ENCODE peak calls at places on chromosomes 16 and 17, in four cellular contexts. One of them, this sample, is unnamed.

GRCh38 chr16:49419016-49419415 is 45.4 kb downstream of the C16orf78 start:
- DNase-seq in upper lobe of left lung: peak; percentile 46
- DNase-seq in GM12892: no peak
- DNase-seq in endothelial cell of umbilical vein: no peak
- DNase-seq in this sample: no peak

GRCh38 chr17:2950846-2951245 is 112.6 kb downstream of the OR1D5 start:
- DNase-seq in endothelial cell of umbilical vein: no peak
- DNase-seq in upper lobe of left lung: no peak
- DNase-seq in GM12892: no peak
- DNase-seq in this sample: no peak

GRCh38 chr17:55172612-55173011 is 92.1 kb upstream of the HLF start:
- DNase-seq in endothelial cell of umbilical vein: no peak
- DNase-seq in upper lobe of left lung: no peak
- DNase-seq in GM12892: no peak
- DNase-seq in this sample: no peak

GRCh38 chr17:68184816-68185436 is 62.9 kb upstream of the AMZ2 start:
- DNase-seq in endothelial cell of umbilical vein: no peak
- DNase-seq in GM12892: no peak
- DNase-seq in upper lobe of left lung: no peak
- DNase-seq in this sample: peak; percentile 33

GRCh38 chr16:82229800-82230619 is 60.0 kb upstream of the MPHOSPH6 start:
- DNase-seq in upper lobe of left lung: no peak
- DNase-seq in GM12892: peak; percentile 13
- DNase-seq in endothelial cell of umbilical vein: peak; percentile 76
- DNase-seq in this sample: no peak

GRCh38 chr16:19715566-19715965 is 2.5 kb downstream of the KNOP1 start:
- DNase-seq in upper lobe of left lung: no peak
- DNase-seq in endothelial cell of umbilical vein: no peak
- DNase-seq in GM12892: no peak
- DNase-seq in this sample: no peak

GRCh38 chr17:67360880-67361279 is 5.5 kb downstream of the PSMD12 start:
- DNase-seq in endothelial cell of umbilical vein: no peak
- DNase-seq in GM12892: no peak
- DNase-seq in upper lobe of left lung: no peak
- DNase-seq in this sample: no peak

GRCh38 chr16:75058815-75059214 is 57.8 kb downstream of the LDHD start:
- DNase-seq in GM12892: no peak
- DNase-seq in upper lobe of left lung: no peak
- DNase-seq in endothelial cell of umbilical vein: no peak
- DNase-seq in this sample: no peak

GRCh38 chr16:13937411-13937810 is 17.5 kb downstream of the ERCC4 start:
- DNase-seq in upper lobe of left lung: no peak
- DNase-seq in endothelial cell of umbilical vein: no peak
- DNase-seq in GM12892: no peak
- DNase-seq in this sample: no peak

GRCh38 chr16:13936596-13937081 is 16.7 kb downstream of the ERCC4 start:
- DNase-seq in GM12892: no peak
- DNase-seq in upper lobe of left lung: no peak
- DNase-seq in endothelial cell of umbilical vein: no peak
- DNase-seq in this sample: no peak

GRCh38 chr16:13938480-13938879 is 18.5 kb downstream of the ERCC4 start:
- DNase-seq in GM12892: no peak
- DNase-seq in endothelial cell of umbilical vein: no peak
- DNase-seq in upper lobe of left lung: no peak
- DNase-seq in this sample: no peak

GRCh38 chr16:13939821-13940220 is 19.9 kb downstream of the ERCC4 start:
- DNase-seq in upper lobe of left lung: no peak
- DNase-seq in endothelial cell of umbilical vein: no peak
- DNase-seq in GM12892: no peak
- DNase-seq in this sample: no peak

GRCh38 chr16:13940397-13940933 is 20.5 kb downstream of the ERCC4 start:
- DNase-seq in upper lobe of left lung: no peak
- DNase-seq in endothelial cell of umbilical vein: no peak
- DNase-seq in GM12892: no peak
- DNase-seq in this sample: no peak
- TF ChIP-seq POLR2A in upper lobe of left lung: no peak
- TF ChIP-seq POLR2A in endothelial cell of umbilical vein: no peak
- TF ChIP-seq POLR2A in GM12892: no peak
- TF ChIP-seq POLR2A in this sample: no peak

DNA sequence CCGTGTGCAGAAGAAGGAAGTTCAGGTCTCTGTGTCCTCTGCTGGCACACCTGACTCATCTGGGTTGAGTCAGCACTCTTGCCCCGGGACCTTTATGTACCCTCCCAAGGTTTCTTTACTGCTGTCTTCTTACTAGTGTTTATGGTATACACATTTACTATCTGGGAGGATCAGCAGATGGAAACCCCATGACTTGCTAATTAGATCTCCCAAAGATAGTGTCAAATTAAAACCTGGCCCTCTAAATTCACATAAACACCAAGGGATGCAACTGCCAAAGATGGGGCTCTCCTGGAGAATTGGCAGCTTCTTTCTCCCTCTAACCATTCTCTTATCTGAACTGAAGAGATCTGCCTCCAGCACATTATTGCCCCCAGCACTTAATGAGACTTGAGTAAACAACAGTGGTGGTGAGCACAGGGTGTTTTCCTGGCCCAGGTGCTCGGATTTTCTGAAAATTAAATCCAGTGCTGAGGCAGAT is 718.1 kb upstream of the SOX9 start:
- DNase-seq in upper lobe of left lung: no peak
- DNase-seq in GM12892: no peak
- DNase-seq in endothelial cell of umbilical vein: no peak
- DNase-seq in this sample: no peak
- TF ChIP-seq POLR2AphosphoS5 in upper lobe of left lung: no peak
- TF ChIP-seq POLR2AphosphoS5 in GM12892: no peak
- TF ChIP-seq POLR2AphosphoS5 in endothelial cell of umbilical vein: no peak
- TF ChIP-seq POLR2AphosphoS5 in this sample: no peak

GRCh38 chr17:42313389-42313772 is 25.1 kb downstream of the STAT5A start:
- DNase-seq in GM12892: no peak
- DNase-seq in upper lobe of left lung: no peak
- DNase-seq in endothelial cell of umbilical vein: no peak
- DNase-seq in this sample: no peak
- TF ChIP-seq POLR2A in GM12892: no peak
- TF ChIP-seq POLR2A in upper lobe of left lung: no peak
- TF ChIP-seq POLR2A in endothelial cell of umbilical vein: no peak
- TF ChIP-seq POLR2A in this sample: peak; percentile 17

DNA sequence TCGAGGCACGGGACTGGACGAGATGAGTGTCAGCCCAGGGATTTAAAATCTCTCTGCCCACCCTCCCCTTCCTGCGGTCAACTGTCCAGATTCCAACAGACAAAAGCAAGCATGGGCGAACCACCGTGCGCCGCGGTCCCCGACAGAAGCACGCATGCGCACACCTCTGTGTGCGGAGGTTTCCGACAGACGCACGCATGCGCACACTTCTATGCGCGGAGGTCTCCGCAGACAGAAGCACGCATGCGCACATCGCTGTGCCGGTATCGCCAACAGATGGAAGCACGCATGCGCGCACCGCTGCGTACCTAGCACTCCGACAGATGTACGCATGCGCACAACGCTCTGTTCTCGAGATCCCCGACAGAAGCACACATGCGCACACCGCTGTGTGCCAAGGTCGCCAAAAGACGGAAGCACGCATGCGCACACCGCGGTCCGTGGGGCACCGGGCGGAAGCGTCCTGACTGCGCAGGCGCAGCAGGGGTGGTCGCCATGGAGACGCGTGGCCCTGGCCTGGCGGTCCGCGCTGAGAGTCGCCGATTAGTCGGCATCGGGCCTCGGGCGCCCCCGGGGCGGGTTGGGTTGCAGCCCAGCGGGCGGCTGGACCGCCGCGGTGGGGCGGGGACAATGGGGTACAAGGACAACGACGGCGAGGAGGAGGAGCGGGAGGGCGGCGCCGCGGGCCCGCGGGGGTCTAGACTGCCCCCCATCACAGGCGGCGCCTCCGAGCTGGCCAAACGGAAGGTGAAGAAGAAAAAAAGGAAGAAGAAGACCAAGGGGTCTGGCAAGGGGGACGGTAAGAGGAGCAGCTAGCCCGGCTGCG is 57.5 kb upstream of the RPH3AL start:
- DNase-seq in upper lobe of left lung: peak; percentile 100
- DNase-seq in endothelial cell of umbilical vein: peak; percentile 100
- DNase-seq in GM12892: peak; percentile 83
- DNase-seq in this sample: peak; percentile 88
- TF ChIP-seq POLR2AphosphoS5 in upper lobe of left lung: peak; percentile 21
- TF ChIP-seq POLR2AphosphoS5 in endothelial cell of umbilical vein: peak; percentile 51
- TF ChIP-seq POLR2AphosphoS5 in GM12892: peak; percentile 82
- TF ChIP-seq POLR2AphosphoS5 in this sample: peak; percentile 30

GRCh38 chr16:85309656-85310587 is 197.7 kb upstream of the CIBAR2 start:
- DNase-seq in GM12892: no peak
- DNase-seq in endothelial cell of umbilical vein: no peak
- DNase-seq in upper lobe of left lung: peak; percentile 87
- DNase-seq in this sample: no peak
- TF ChIP-seq POLR2A in GM12892: no peak
- TF ChIP-seq POLR2A in endothelial cell of umbilical vein: no peak
- TF ChIP-seq POLR2A in upper lobe of left lung: no peak
- TF ChIP-seq POLR2A in this sample: no peak

GRCh38 chr16:87406495-87407088 is 14.5 kb downstream of the MAP1LC3B start:
- DNase-seq in upper lobe of left lung: no peak
- DNase-seq in GM12892: no peak
- DNase-seq in endothelial cell of umbilical vein: no peak
- DNase-seq in this sample: no peak

GRCh38 chr16:87409153-87409552 is 17.0 kb downstream of the MAP1LC3B start:
- DNase-seq in upper lobe of left lung: no peak
- DNase-seq in endothelial cell of umbilical vein: no peak
- DNase-seq in GM12892: no peak
- DNase-seq in this sample: no peak

GRCh38 chr16:87404764-87405625 is 12.9 kb downstream of the MAP1LC3B start:
- DNase-seq in upper lobe of left lung: no peak
- DNase-seq in GM12892: no peak
- DNase-seq in endothelial cell of umbilical vein: no peak
- DNase-seq in this sample: no peak

GRCh38 chr16:87409781-87410180 is 17.6 kb downstream of the MAP1LC3B start:
- DNase-seq in upper lobe of left lung: no peak
- DNase-seq in endothelial cell of umbilical vein: no peak
- DNase-seq in GM12892: no peak
- DNase-seq in this sample: no peak

GRCh38 chr16:87407511-87408112 is 15.5 kb downstream of the MAP1LC3B start:
- DNase-seq in GM12892: no peak
- DNase-seq in endothelial cell of umbilical vein: peak; percentile 95
- DNase-seq in upper lobe of left lung: no peak
- DNase-seq in this sample: no peak
- TF ChIP-seq POLR2AphosphoS5 in GM12892: no peak
- TF ChIP-seq POLR2AphosphoS5 in endothelial cell of umbilical vein: peak; percentile 97
- TF ChIP-seq POLR2AphosphoS5 in upper lobe of left lung: peak; percentile 69
- TF ChIP-seq POLR2AphosphoS5 in this sample: no peak

DNA sequence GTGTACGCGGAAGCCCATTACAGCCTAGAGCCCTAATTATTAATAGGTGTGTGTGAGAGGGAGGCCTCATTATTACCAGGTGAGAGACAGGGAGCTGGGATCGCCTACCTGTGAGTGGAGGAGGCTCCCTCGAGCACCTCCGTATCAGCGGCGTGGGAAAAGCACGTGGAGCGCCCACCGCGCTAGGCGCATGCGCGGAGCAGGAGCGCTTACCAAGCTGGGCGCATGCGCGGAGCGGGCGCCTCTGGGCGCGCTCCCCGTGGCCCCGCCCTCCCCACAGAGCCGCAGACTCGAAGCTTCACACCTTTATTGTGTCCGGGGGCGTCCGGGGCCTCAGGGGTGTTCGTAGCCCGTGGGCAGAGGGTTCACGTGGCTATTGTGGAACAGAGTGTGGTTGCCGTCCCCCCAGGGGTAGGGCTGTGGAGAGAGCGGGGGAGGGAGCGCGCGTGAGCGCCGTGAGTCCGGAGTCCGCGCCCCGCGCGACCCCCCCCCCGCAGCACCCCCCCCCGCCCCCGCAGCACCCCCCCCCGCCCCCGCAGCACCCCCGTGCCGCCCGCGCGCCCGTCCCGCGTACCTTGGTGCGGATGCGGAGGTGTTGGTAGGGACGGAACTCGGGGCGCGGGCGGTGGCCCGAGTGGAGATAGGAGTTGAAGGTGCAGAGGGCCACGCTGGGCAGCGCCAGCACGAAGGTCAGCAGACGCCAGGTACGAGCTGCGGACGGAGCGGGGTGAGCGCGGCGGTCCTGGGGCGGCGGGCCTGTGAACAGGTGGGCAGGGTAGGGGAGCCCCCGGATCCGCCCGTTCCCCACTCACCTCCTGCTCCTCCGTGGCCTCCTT is 501 bp downstream of the COX6A2 start:
- DNase-seq in endothelial cell of umbilical vein: peak; percentile 8
- DNase-seq in GM12892: no peak
- DNase-seq in upper lobe of left lung: peak; percentile 94
- DNase-seq in this sample: no peak
- TF ChIP-seq POLR2A in endothelial cell of umbilical vein: no peak
- TF ChIP-seq POLR2A in GM12892: no peak
- TF ChIP-seq POLR2A in upper lobe of left lung: no peak
- TF ChIP-seq POLR2A in this sample: no peak

DNA sequence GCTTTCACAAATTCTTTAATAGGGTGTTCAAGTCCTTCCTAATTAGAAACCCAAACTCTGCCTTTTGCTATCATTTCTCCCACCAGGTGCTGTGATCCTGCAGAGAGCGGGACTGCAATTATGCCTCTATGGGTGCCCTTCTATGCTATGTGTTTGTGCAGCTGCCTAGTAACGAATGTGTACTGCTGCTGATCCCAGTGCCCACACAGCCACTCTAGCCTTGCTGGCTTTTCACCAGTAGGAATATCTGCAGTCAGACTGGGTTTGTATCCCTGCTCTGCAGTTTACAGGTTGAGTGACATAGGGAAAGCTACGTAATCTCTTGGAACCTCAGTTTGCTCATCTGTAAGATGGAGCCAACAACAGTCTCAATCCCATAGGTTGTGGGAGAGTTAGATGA is 179.6 kb upstream of the IRX3 start:
- DNase-seq in GM12892: no peak
- DNase-seq in endothelial cell of umbilical vein: no peak
- DNase-seq in upper lobe of left lung: no peak
- DNase-seq in this sample: no peak
- TF ChIP-seq POLR2AphosphoS5 in GM12892: no peak
- TF ChIP-seq POLR2AphosphoS5 in endothelial cell of umbilical vein: no peak
- TF ChIP-seq POLR2AphosphoS5 in upper lobe of left lung: no peak
- TF ChIP-seq POLR2AphosphoS5 in this sample: no peak

This sample was measured in GM12891.